ENCODE peak calls at places on chromosomes 5 and 9, in six cellular contexts. One of them, this sample, is unnamed.

GRCh38 chr9:6415266-6415665 is 2.3 kb downstream of the UHRF2 start:
- DNase-seq in upper lobe of left lung: no peak
- DNase-seq in IMR-90: no peak
- DNase-seq in GM12878: no peak
- DNase-seq in uterus: no peak
- DNase-seq in spleen: no peak
- DNase-seq in this sample: no peak

GRCh38 chr9:97059661-97060060 is 20.7 kb upstream of the CTSV start:
- DNase-seq in GM12878: no peak
- DNase-seq in uterus: no peak
- DNase-seq in spleen: no peak
- DNase-seq in IMR-90: no peak
- DNase-seq in upper lobe of left lung: no peak
- DNase-seq in this sample: no peak

GRCh38 chr5:133421394-133421793 is 190.9 kb downstream of the FSTL4 start:
- DNase-seq in GM12878: no peak
- DNase-seq in upper lobe of left lung: no peak
- DNase-seq in IMR-90: no peak
- DNase-seq in spleen: no peak
- DNase-seq in uterus: no peak
- DNase-seq in this sample: no peak

GRCh38 chr5:150044334-150044681 is 42.0 kb downstream of the CSF1R start:
- DNase-seq in uterus: no peak
- DNase-seq in spleen: no peak
- DNase-seq in GM12878: no peak
- DNase-seq in upper lobe of left lung: no peak
- DNase-seq in IMR-90: peak; percentile 86
- DNase-seq in this sample: no peak

GRCh38 chr5:153402550-153402949 is 87.9 kb upstream of the GRIA1 start:
- DNase-seq in IMR-90: no peak
- DNase-seq in GM12878: no peak
- DNase-seq in upper lobe of left lung: no peak
- DNase-seq in spleen: no peak
- DNase-seq in uterus: no peak
- DNase-seq in this sample: no peak

GRCh38 chr9:135342206-135343130 is 137.1 kb upstream of the PPP1R26 start:
- DNase-seq in spleen: peak; percentile 68
- DNase-seq in IMR-90: no peak
- DNase-seq in GM12878: no peak
- DNase-seq in uterus: no peak
- DNase-seq in upper lobe of left lung: peak; percentile 64
- DNase-seq in this sample: no peak

GRCh38 chr5:95018946-95019345 is 265.9 kb downstream of the MCTP1 start:
- DNase-seq in IMR-90: no peak
- DNase-seq in spleen: no peak
- DNase-seq in GM12878: no peak
- DNase-seq in uterus: no peak
- DNase-seq in upper lobe of left lung: no peak
- DNase-seq in this sample: no peak

GRCh38 chr5:145347026-145347616 is 488.0 kb downstream of the PRELID2 start:
- DNase-seq in uterus: no peak
- DNase-seq in IMR-90: peak; percentile 72
- DNase-seq in GM12878: no peak
- DNase-seq in upper lobe of left lung: no peak
- DNase-seq in spleen: no peak
- DNase-seq in this sample: no peak

GRCh38 chr5:75363726-75364495 is 26.9 kb downstream of the HMGCR start:
- DNase-seq in upper lobe of left lung: no peak
- DNase-seq in IMR-90: no peak
- DNase-seq in uterus: no peak
- DNase-seq in spleen: no peak
- DNase-seq in GM12878: no peak
- DNase-seq in this sample: no peak

GRCh38 chr5:121380066-121380465 is 471.6 kb upstream of the FTMT start:
- DNase-seq in IMR-90: no peak
- DNase-seq in uterus: no peak
- DNase-seq in upper lobe of left lung: no peak
- DNase-seq in spleen: no peak
- DNase-seq in GM12878: no peak
- DNase-seq in this sample: no peak

GRCh38 chr9:113509463-113509862 is 45.9 kb downstream of the RGS3 start:
- DNase-seq in upper lobe of left lung: no peak
- DNase-seq in spleen: no peak
- DNase-seq in GM12878: no peak
- DNase-seq in IMR-90: peak; percentile 83
- DNase-seq in uterus: no peak
- DNase-seq in this sample: no peak

GRCh38 chr5:87390075-87390474 is 22.7 kb downstream of the CCNH start:
- DNase-seq in IMR-90: no peak
- DNase-seq in spleen: no peak
- DNase-seq in GM12878: no peak
- DNase-seq in uterus: no peak
- DNase-seq in upper lobe of left lung: no peak
- DNase-seq in this sample: no peak
- TF ChIP-seq POLR2A in IMR-90: no peak
- TF ChIP-seq POLR2A in spleen: no peak
- TF ChIP-seq POLR2A in GM12878: no peak
- TF ChIP-seq POLR2A in uterus: no peak
- TF ChIP-seq POLR2A in upper lobe of left lung: no peak
- TF ChIP-seq POLR2A in this sample: no peak

DNA sequence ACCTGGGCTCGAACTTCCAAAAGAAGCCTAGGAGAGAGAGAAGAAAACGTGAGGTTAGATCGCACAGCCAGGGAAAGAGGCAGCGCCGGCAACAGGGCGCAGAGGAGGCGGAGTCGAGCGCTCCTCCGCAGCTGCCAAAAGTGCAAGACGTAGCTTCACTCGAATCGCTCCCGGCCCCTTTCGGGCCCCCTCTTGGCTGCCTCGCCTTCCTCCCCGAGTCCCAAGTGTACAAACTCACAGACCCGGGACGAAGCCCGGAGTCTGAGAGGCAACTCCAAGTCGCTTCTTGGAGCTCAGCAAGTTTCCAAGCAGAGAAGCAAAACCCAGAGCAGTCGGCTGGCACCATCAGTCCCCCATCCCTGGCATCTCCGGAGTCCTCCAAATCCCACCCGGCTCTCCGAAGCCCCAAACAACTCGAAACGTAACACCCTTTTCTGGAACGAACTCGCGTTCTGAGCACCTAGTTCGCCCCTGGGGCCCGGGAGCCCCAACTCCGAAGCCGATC is 1.2 kb downstream of the MIER3 start:
- DNase-seq in uterus: peak; percentile 66
- DNase-seq in upper lobe of left lung: peak; percentile 88
- DNase-seq in GM12878: peak; percentile 5
- DNase-seq in spleen: peak; percentile 89
- DNase-seq in IMR-90: peak; percentile 66
- DNase-seq in this sample: peak; percentile 38
- TF ChIP-seq POLR2A in uterus: no peak
- TF ChIP-seq POLR2A in upper lobe of left lung: no peak
- TF ChIP-seq POLR2A in GM12878: no peak
- TF ChIP-seq POLR2A in spleen: no peak
- TF ChIP-seq POLR2A in IMR-90: no peak
- TF ChIP-seq POLR2A in this sample: no peak

DNA sequence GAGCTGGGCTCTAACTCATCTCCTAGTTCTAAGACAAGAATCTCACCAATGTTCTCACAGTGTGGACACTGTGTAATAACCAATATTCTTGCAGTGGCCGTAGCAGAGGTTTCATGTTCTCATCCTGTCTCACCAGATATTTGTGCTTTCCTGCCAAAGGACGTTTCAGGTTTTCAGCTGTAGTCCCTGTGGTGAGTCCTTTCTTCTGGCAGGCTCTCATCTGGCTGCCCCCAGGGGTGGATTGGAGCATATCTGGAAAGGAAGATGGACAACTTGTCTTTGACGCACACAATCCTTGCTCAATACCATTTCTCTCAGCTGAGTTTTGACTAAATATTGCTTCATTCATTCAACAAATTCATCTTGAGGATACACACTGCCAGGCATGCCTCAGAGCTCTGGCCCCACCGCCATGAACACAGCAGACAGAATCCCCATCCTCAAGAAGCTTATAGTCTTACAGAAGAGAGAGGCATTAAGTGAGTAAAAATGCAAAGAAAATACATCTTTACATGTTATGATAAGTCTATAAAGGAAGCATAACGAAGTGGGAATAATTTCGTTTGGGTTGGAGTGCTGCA is 33.8 kb upstream of the NEURL1B start:
- DNase-seq in GM12878: no peak
- DNase-seq in spleen: no peak
- DNase-seq in upper lobe of left lung: no peak
- DNase-seq in IMR-90: peak; percentile 3
- DNase-seq in uterus: peak; percentile 57
- DNase-seq in this sample: no peak
- TF ChIP-seq POLR2A in GM12878: no peak
- TF ChIP-seq POLR2A in spleen: no peak
- TF ChIP-seq POLR2A in upper lobe of left lung: no peak
- TF ChIP-seq POLR2A in IMR-90: no peak
- TF ChIP-seq POLR2A in uterus: no peak
- TF ChIP-seq POLR2A in this sample: no peak

DNA sequence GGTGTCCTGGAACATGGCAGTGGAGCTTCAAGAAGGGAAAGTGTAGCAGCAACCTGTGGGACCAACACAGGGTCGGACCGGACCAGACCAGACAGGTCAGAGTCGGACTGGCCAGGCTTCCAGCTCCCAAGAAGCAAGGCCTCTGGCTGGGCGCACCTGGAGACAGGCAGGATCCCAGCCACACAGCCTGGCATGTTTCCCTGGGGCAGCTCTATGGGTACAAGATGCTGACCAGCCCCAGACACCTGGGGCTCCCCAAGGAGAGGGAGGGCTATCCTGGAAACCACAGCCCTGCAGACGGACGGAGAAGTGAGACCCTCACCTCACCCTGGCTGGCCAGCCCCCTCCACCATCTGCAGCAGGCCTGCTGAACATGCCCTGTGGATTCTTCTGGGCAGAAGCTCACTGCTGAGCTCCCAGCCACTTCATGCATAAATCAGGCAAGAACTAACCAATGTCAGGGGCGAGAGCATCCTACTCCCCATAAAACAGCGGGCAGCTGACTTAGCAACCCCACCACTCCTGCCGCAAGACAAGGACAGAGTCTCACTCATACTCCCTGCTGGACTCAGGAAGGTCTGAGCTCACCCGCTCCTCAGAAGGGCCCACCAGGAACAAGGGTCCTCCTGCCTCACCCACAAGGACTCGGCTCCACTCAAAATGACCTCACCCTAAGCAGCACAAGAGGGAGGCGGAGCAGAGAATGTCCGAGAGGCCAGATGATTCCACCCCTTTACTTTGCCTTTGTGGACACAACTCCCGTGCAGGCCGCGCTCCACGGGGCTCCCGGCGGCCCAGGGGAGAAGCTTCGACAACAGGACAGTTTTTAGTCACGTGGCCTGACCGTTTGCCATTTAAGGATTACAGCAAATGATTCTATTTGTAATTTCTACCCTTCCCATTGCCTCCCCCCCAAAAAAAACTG is 2.9 kb upstream of the DPH7 start:
- DNase-seq in uterus: no peak
- DNase-seq in IMR-90: no peak
- DNase-seq in spleen: no peak
- DNase-seq in upper lobe of left lung: peak; percentile 55
- DNase-seq in GM12878: no peak
- DNase-seq in this sample: no peak
- TF ChIP-seq POLR2A in uterus: no peak
- TF ChIP-seq POLR2A in IMR-90: no peak
- TF ChIP-seq POLR2A in spleen: no peak
- TF ChIP-seq POLR2A in upper lobe of left lung: no peak
- TF ChIP-seq POLR2A in GM12878: no peak
- TF ChIP-seq POLR2A in this sample: no peak

DNA sequence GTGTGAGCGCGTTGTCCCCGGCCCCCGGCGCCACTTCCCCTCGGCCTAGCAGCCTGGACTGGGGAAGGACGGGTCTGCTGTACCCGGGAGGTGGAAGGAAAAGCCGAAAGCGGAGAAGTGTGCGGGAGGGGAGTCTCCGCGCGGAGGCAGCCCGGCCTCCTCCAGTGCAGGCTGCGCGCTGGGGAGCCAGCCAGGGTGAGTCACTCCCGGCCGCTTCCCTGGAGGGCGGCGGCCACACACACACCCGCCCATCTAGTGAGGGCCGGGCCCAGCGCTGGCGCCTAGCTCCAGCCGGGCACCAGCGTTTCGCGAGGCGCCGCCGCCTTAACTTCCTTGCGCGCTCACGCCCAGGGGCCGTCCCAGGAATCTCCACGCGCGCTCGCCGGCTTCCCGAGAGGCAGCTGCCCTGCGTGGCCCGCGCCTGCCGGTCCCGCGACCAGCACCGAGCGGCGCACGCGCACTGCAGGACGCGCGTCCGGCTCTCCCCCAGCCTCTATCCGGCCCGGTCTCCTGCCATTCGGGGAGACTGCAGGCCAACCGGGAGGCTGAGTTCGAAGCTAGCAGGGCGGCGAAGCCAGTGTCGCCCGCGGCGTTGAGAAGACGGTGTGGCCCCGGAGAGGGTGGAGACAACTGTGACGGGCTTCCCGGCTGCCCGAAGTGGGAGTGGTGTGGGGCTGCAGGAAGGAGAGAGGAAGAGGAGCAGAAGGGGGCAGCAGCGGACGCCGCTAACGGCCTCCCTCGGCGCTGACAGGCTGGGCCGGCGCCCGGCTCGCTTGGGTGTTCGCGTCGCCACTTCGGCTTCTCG is at the start of gene JAK2:
- DNase-seq in upper lobe of left lung: peak; percentile 96
- DNase-seq in IMR-90: peak; percentile 93
- DNase-seq in uterus: peak; percentile 90
- DNase-seq in spleen: peak; percentile 97
- DNase-seq in GM12878: peak; percentile 79
- DNase-seq in this sample: peak; percentile 59
- TF ChIP-seq POLR2A in upper lobe of left lung: peak; percentile 70
- TF ChIP-seq POLR2A in IMR-90: peak; percentile 55
- TF ChIP-seq POLR2A in uterus: peak; percentile 60
- TF ChIP-seq POLR2A in spleen: peak; percentile 86
- TF ChIP-seq POLR2A in GM12878: peak; percentile 93
- TF ChIP-seq POLR2A in this sample: peak; percentile 86

DNA sequence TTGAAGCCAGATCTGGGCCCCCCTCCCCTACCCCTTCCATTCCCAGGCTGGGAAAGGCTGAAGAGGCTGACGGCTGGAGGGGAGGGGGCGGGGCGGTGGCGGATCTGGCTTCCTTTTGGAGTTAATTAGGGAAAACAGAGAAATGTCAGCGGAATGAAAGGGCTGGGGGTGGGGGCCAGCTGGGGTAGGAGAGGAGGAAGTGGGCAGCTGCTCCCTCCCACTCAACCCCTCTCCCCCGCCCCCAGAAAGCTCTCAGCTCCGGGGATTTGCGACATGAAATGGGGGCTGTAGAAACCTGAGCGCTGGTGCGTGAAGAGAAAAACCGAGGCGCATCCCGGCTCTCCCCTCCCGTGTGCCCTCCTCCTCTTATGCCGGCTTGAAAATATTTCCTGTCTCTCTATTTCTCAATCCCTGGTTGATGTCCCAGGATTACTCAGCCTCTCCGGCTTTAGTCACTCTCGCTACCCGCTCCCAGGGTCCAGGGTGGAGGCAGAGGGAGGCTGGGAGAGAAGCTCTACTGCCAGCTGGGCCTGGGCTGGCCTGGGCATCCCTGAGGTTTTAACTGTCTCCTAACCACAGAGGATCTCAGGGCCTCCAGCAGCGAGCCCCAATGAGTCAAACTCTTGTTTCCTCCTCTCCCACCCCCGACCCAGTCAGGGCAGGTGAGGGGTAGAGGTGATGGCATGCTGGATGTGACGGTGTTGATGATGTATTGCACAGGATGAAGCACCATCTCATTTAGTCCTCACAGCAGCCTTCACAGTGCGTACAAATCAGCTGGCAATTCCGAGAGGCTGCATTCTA is 20.1 kb downstream of the PCDHGC5 start:
- DNase-seq in upper lobe of left lung: peak; percentile 66
- DNase-seq in GM12878: no peak
- DNase-seq in uterus: peak; percentile 86
- DNase-seq in IMR-90: peak; percentile 97
- DNase-seq in spleen: no peak
- DNase-seq in this sample: no peak
- TF ChIP-seq POLR2A in upper lobe of left lung: no peak
- TF ChIP-seq POLR2A in GM12878: no peak
- TF ChIP-seq POLR2A in uterus: peak; percentile 41
- TF ChIP-seq POLR2A in IMR-90: peak; percentile 70
- TF ChIP-seq POLR2A in spleen: no peak
- TF ChIP-seq POLR2A in this sample: peak; percentile 43